ENCODE peak calls at places on chromosomes 16 and 17, in nine cellular contexts. H is fibroblast of lung; A is RWPE2; Z is OCI-LY7; N is right lobe of liver; V is aorta; W is effector memory CD4-positive, alpha-beta T cell; Y is heart left ventricle; J is neuronal stem cell. P is an unnamed sample.

GRCh38 chr16:21199607-21200218 is 11.7 kb downstream of the ZP2 start:
- DNase-seq in Z (no peak), J (no peak), A (no peak), V (no peak), Y (no peak), H (no peak), W (no peak), N (no peak), P (no peak)

GRCh38 chr16:56679078-56679730 is 3.1 kb upstream of the MT1X start:
- DNase-seq in Z (no peak), H (no peak), W (no peak), Y (no peak), N (no peak), J (no peak), A (no peak), V (no peak), P (no peak)

GRCh38 chr16:20610192-20610891 is 34.2 kb upstream of the ACSM2B start:
- DNase-seq in N (no peak), Z (no peak), V (no peak), W (no peak), A (no peak), H (no peak), Y (no peak), J (no peak), P (peak; percentile 51)

GRCh38 chr16:1745181-1745899 is 26.0 kb downstream of the NME3 start:
- DNase-seq in Y (no peak), N (no peak), V (no peak), H (peak; percentile 93), Z (no peak), A (peak; percentile 84), W (no peak), J (no peak), P (no peak)

GRCh38 chr17:73118139-73118538 is 25.7 kb upstream of the SLC39A11 start:
- DNase-seq in V (no peak), Z (no peak), J (no peak), H (no peak), A (no peak), Y (no peak), N (no peak), W (no peak), P (no peak)

GRCh38 chr17:39939588-39940419 is 12.3 kb downstream of the LRRC3C start:
- DNase-seq in V (no peak), W (peak; percentile 27), J (no peak), Y (peak; percentile 56), A (no peak), Z (peak; percentile 86), H (peak; percentile 95), N (no peak), P (no peak)

GRCh38 chr17:82528484-82529265 is 9.1 kb downstream of the FOXK2 start:
- DNase-seq in N (peak; percentile 51), Y (peak; percentile 86), A (peak; percentile 81), Z (peak; percentile 55), V (no peak), W (no peak), H (peak; percentile 32), J (no peak), P (no peak)

GRCh38 chr16:16036359-16036792 is 87.0 kb downstream of the ABCC1 start:
- DNase-seq in A (no peak), Z (no peak), H (no peak), V (no peak), J (peak; percentile 54), W (no peak), N (no peak), Y (no peak), P (no peak)

GRCh38 chr17:55433629-55434422 is 12.2 kb upstream of the MMD start:
- DNase-seq in V (no peak), J (no peak), H (peak; percentile 87), Y (no peak), Z (no peak), N (no peak), A (peak; percentile 75), W (no peak), P (no peak)

GRCh38 chr17:40554646-40555295 is 10.5 kb downstream of the CCR7 start:
- DNase-seq in H (no peak), Y (no peak), J (no peak), V (peak; percentile 66), A (no peak), N (no peak), W (no peak), Z (no peak), P (no peak)

GRCh38 chr16:48450367-48450766 is 65.2 kb upstream of the SIAH1 start:
- DNase-seq in Z (no peak), N (no peak), J (no peak), V (no peak), W (no peak), Y (no peak), A (no peak), H (peak; percentile 27), P (no peak)

GRCh38 chr17:31511176-31511540 is 119.7 kb downstream of the RAB11FIP4 start:
- DNase-seq in V (no peak), A (no peak), Z (no peak), W (no peak), Y (peak; percentile 4), J (no peak), N (peak; percentile 80), H (no peak), P (no peak)

GRCh38 chr17:7651097-7651958 is 602 bp downstream of the ATP1B2 start:
- DNase-seq in V (peak; percentile 72), W (no peak), J (peak; percentile 40), A (no peak), Y (peak; percentile 45), N (no peak), Z (no peak), H (no peak), P (peak; percentile 80)

GRCh38 chr17:27855454-27855853 is 37.7 kb downstream of the LYRM9 start:
- DNase-seq in Z (no peak), W (no peak), A (no peak), H (no peak), J (no peak), N (no peak), Y (no peak), V (no peak), P (no peak)

GRCh38 chr17:49194297-49194607 is 16.1 kb downstream of the GNGT2 start:
- DNase-seq in J (no peak), Z (no peak), V (no peak), A (no peak), Y (no peak), H (no peak), W (no peak), N (no peak), P (no peak)
- H3K4me1 ChIP-seq in J (peaks cover 2% of the 10 kb centered on the region), Z (peaks cover 33% of the 10 kb centered on the region), V (no peaks in the 10 kb centered on the region), A (no peaks in the 10 kb centered on the region), Y (no peaks in the 10 kb centered on the region), H (peaks cover 3% of the 10 kb centered on the region), W (no peaks in the 10 kb centered on the region), N (no peaks in the 10 kb centered on the region), P (no peaks in the 10 kb centered on the region)

DNA sequence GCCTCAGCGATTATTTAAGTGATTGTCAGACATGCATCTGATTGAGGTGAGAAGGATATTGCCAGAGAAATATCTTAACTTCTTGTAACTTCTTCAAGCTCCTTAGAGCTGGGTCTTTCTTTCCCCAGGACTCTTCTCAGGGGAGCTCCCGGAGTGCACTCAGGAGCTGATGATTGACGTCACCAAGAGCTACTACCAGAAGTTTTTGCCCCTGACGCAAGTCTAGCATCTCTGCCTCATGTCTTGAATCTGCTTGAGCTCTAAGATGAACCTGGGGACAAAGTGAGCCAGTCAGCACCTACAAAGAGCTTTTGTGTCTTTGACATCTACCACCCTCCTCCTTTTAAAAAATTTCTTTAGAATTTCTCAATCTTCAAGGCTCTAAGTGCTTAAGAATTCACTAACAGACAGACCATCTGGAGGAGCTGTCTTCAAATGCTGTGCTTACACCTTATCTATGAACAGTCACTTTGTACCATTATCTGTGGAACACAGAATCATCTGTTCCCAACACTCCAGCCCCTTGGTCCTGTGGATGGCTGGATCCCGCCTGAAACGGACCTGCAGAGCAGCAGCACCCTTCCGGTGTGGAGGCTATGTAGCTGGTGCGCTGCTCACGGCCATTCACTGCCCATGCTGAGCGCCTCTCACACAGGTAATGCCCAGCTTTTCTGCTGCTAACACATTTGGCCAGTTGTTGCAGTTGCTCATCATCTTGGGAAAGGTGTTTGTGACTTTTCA is 11.6 kb upstream of the PLK1 start:
- DNase-seq in A (no peak), N (no peak), Z (no peak), Y (no peak), W (no peak), H (no peak), V (no peak), J (no peak), P (no peak)
- H3K4me1 ChIP-seq in A (no peaks in the 10 kb centered on the region), N (no peaks in the 10 kb centered on the region), Z (no peaks in the 10 kb centered on the region), Y (no peaks in the 10 kb centered on the region), W (no peaks in the 10 kb centered on the region), H (peaks cover 17% of the 10 kb centered on the region), V (no peaks in the 10 kb centered on the region), J (no peaks in the 10 kb centered on the region), P (no peaks in the 10 kb centered on the region)

GRCh38 chr16:87821346-87822001 is 47.8 kb downstream of the SLC7A5 start:
- DNase-seq in Z (peak; percentile 67), J (no peak), V (no peak), A (peak; percentile 55), W (no peak), H (no peak), Y (no peak), N (no peak), P (no peak)
- H3K4me1 ChIP-seq in Z (peaks cover 28% of the 10 kb centered on the region), J (peaks cover 19% of the 10 kb centered on the region), V (no peaks in the 10 kb centered on the region), A (peaks cover 13% of the 10 kb centered on the region), W (peaks cover 6% of the 10 kb centered on the region), H (no peaks in the 10 kb centered on the region), Y (no peaks in the 10 kb centered on the region), N (no peaks in the 10 kb centered on the region), P (no peaks in the 10 kb centered on the region)

GRCh38 chr16:67246081-67246944 is 968 bp downstream of the FHOD1 start:
- DNase-seq in J (peak; percentile 78), W (peak; percentile 50), Y (peak; percentile 87), H (peak; percentile 90), V (peak; percentile 92), N (peak; percentile 77), Z (peak; percentile 62), A (peak; percentile 98), P (peak; percentile 97)

GRCh38 chr16:67246945-67247697 is at the start of gene FHOD1:
- DNase-seq in N (peak; percentile 95), V (peak; percentile 100), A (peak; percentile 99), H (peak; percentile 91), Y (peak; percentile 99), W (peak; percentile 94), J (peak; percentile 89), Z (peak; percentile 98), P (peak; percentile 99)

GRCh38 chr16:67249178-67249759 is 490 bp downstream of the SLC9A5 start:
- DNase-seq in W (no peak), Z (no peak), A (no peak), Y (peak; percentile 29), N (peak; percentile 7), H (no peak), J (no peak), V (peak; percentile 62), P (no peak)

GRCh38 chr16:67248401-67249177 is at the start of gene SLC9A5:
- DNase-seq in Z (peak; percentile 32), A (no peak), W (no peak), J (no peak), N (peak; percentile 43), Y (peak; percentile 47), V (peak; percentile 81), H (peak; percentile 27), P (peak; percentile 85)

DNA sequence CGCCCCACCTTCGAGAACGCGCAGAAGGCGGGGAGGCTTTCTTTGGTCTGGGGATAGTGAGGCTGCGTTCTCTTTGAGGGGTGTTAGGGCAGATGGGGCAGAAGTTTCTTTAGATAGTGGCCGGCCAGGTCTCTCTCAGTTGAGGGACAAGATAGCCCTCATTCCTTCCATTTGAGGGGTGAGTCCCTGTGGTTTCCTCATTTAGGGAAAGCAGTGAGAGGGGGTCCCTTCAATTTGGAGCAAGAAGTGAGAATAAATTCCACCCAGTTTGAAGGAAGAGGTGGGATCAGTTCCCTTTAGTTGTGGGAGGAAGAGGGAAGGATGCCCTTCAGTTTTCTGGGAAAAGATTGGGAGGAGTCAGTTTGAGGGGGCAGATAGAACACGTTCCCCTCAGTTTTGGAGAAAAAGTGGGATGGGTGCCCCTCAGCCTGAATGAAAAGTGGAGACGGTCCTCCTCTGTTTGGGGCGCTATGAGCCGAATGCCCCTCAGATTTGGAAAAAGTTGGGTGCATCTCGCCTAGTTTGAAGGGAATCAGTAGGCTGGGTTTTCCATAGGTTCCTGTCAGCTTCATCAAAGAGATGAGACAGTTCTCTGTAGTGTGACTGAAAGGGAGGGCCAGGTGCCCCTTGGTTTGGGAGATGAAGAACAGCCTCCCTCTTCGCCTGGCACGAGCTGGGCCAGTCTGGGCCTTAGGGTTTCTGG is 568 bp upstream of the FHOD1 start:
- DNase-seq in N (no peak), W (no peak), H (no peak), J (no peak), Z (no peak), V (no peak), A (no peak), Y (no peak), P (no peak)
- H3K4me1 ChIP-seq in N (no peaks in the 10 kb centered on the region), W (peaks cover 51% of the 10 kb centered on the region), H (peaks cover 40% of the 10 kb centered on the region), J (peaks cover 29% of the 10 kb centered on the region), Z (peaks cover 46% of the 10 kb centered on the region), V (no peaks in the 10 kb centered on the region), A (peaks cover 36% of the 10 kb centered on the region), Y (peaks cover 38% of the 10 kb centered on the region), P (peaks cover 9% of the 10 kb centered on the region)